ENCODE peak calls at places on chromosome 4, in four cellular contexts. T, R, M and V are unnamed samples.

GRCh38 chr4:82780398-82781231 is 18.0 kb downstream of the SCD5 start:
- DNase-seq in T (peak), R (no peak), M (peak), V (no peak)

GRCh38 chr4:156659570-156659969 is 312.0 kb downstream of the PDGFC start:
- DNase-seq in T (no peak), R (no peak), M (no peak), V (no peak)

GRCh38 chr4:185242749-185243533 is 33.5 kb downstream of the SNX25 start:
- DNase-seq in T (peak), R (no peak), M (no peak), V (no peak)

GRCh38 chr4:185219551-185220344 is 10.3 kb downstream of the SNX25 start:
- DNase-seq in T (peak), R (no peak), M (peak), V (no peak)

GRCh38 chr4:1239141-1239948 is 9.6 kb downstream of the CTBP1 start:
- DNase-seq in T (no peak), R (no peak), M (peak), V (no peak)

GRCh38 chr4:6161921-6162464 is 38.4 kb downstream of the JAKMIP1 start:
- DNase-seq in T (no peak), R (no peak), M (no peak), V (no peak)

GRCh38 chr4:20868108-20868507 is 167.8 kb downstream of the PACRGL start:
- DNase-seq in T (no peak), R (no peak), M (no peak), V (no peak)

GRCh38 chr4:38866973-38867477 is 581 bp upstream of the FAM114A1 start:
- DNase-seq in T (no peak), R (no peak), M (no peak), V (no peak)

GRCh38 chr4:24754586-24754985 is 40.8 kb upstream of the SOD3 start:
- DNase-seq in T (no peak), R (no peak), M (no peak), V (no peak)

GRCh38 chr4:14078311-14078710 is 450.8 kb upstream of the BOD1L1 start:
- DNase-seq in T (no peak), R (no peak), M (no peak), V (no peak)

GRCh38 chr4:152278505-152279301 is 257.2 kb downstream of the FBXW7 start:
- DNase-seq in T (no peak), R (no peak), M (no peak), V (no peak)

GRCh38 chr4:71487324-71487677 is 148.5 kb downstream of the SLC4A4 start:
- DNase-seq in T (no peak), R (peak), M (no peak), V (peak)

GRCh38 chr4:181670506-181670905 is 572.7 kb upstream of the TENM3 start:
- DNase-seq in T (no peak), R (no peak), M (no peak), V (no peak)